ENCODE peak calls at places on chromosomes 5 and 9, in four cellular contexts. W is pancreas, X is AG04450, P is cardiac muscle cell. Y is an unnamed sample.

GRCh38 chr5:139457653-139458306 is 4.8 kb downstream of the ECSCR start:
- DNase-seq in W (no peak), X (no peak), P (no peak), Y (no peak)

GRCh38 chr5:76689321-76690026 is 26.5 kb upstream of the F2R start:
- DNase-seq in W (no peak), X (peak; percentile 85), P (peak; percentile 91), Y (peak; percentile 96)

GRCh38 chr5:130773813-130774212 is 391.2 kb downstream of the HINT1 start:
- DNase-seq in W (no peak), X (no peak), P (no peak), Y (peak; percentile 4)

GRCh38 chr5:77851229-77852067 is 75.3 kb upstream of the TBCA start:
- DNase-seq in W (no peak), X (no peak), P (peak; percentile 58), Y (peak; percentile 25)

GRCh38 chr5:73284985-73285384 is 112.0 kb downstream of the TMEM174 start:
- DNase-seq in W (no peak), X (no peak), P (no peak), Y (no peak)

GRCh38 chr5:155189981-155190380 is 176.4 kb downstream of the KIF4B start:
- DNase-seq in W (no peak), X (no peak), P (no peak), Y (no peak)

GRCh38 chr9:4021621-4022213 is 278.2 kb downstream of the GLIS3 start:
- DNase-seq in W (no peak), X (no peak), P (no peak), Y (no peak)

GRCh38 chr5:172830876-172831662 is 3.0 kb upstream of the ERGIC1 start:
- DNase-seq in W (no peak), X (peak; percentile 74), P (peak; percentile 95), Y (peak; percentile 99)

GRCh38 chr9:20197976-20198685 is 409.3 kb upstream of the SLC24A2 start:
- DNase-seq in W (no peak), X (no peak), P (no peak), Y (peak; percentile 71)

GRCh38 chr5:11897831-11898230 is 6.4 kb downstream of the CTNND2 start:
- DNase-seq in W (no peak), X (no peak), P (no peak), Y (no peak)

GRCh38 chr5:146340260-146341081 is 1.8 kb downstream of the POU4F3 start:
- DNase-seq in W (peak; percentile 52), X (peak; percentile 10), P (peak; percentile 79), Y (peak; percentile 59)

GRCh38 chr9:34001308-34001707 is 47.4 kb downstream of the UBAP2 start:
- DNase-seq in W (no peak), X (no peak), P (no peak), Y (no peak)

GRCh38 chr9:84932915-84933527 is 263.5 kb downstream of the NTRK2 start:
- DNase-seq in W (no peak), X (no peak), P (peak; percentile 6), Y (no peak)

GRCh38 chr9:72394061-72394460 is 29.1 kb upstream of the ZFAND5 start:
- DNase-seq in W (no peak), X (no peak), P (no peak), Y (no peak)

GRCh38 chr5:72752909-72753308 is 63.6 kb upstream of the TNPO1 start:
- DNase-seq in W (no peak), X (no peak), P (no peak), Y (no peak)

GRCh38 chr9:28799876-28800275 is 1226.6 kb upstream of the C9orf72 start:
- DNase-seq in W (no peak), X (no peak), P (no peak), Y (no peak)

GRCh38 chr9:113857875-113858274 is 18.2 kb upstream of the ZNF618 start:
- DNase-seq in W (no peak), X (no peak), P (no peak), Y (no peak)

GRCh38 chr5:178349607-178350353 is 117.2 kb upstream of the PHYKPL start:
- DNase-seq in W (no peak), X (no peak), P (no peak), Y (no peak)

GRCh38 chr9:132885691-132886357 is 7.1 kb downstream of the SPACA9 start:
- DNase-seq in W (no peak), X (no peak), P (no peak), Y (no peak)

GRCh38 chr5:71457106-71457505 is 1.7 kb downstream of the BDP1 start:
- DNase-seq in W (no peak), X (no peak), P (no peak), Y (no peak)

GRCh38 chr5:71452876-71453275 is 2.6 kb upstream of the BDP1 start:
- DNase-seq in W (no peak), X (no peak), P (no peak), Y (no peak)

GRCh38 chr5:71456362-71456743 is 902 bp downstream of the BDP1 start:
- DNase-seq in W (no peak), X (no peak), P (no peak), Y (peak; percentile 5)

GRCh38 chr5:71454913-71455312 is 538 bp upstream of the BDP1 start:
- DNase-seq in W (no peak), X (no peak), P (no peak), Y (no peak)

GRCh38 chr5:71455427-71456361 is at the start of gene BDP1:
- DNase-seq in W (peak; percentile 97), X (peak; percentile 73), P (peak; percentile 97), Y (peak; percentile 92)
- TF ChIP-seq CTCF in W (peak; percentile 11), X (no peak), P (peak; percentile 30), Y (peak; percentile 35)

DNA sequence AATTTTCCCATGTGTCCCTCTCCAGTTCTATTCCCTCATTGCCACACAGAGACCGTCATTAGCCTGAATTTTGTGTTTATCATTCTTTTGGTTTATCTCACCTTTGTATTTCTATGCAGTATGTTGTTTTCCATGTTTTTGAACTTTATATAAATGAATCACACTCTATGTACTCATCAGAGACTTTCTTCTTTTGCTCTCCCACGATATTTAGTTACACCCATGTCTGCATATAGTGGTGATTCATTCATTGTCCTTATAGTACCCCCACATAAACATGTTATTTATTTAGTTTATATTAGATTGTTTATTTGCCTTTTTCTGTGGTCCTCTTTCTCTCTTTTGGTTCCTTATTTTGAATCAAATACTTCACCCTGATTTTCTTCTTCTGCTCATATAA is 199.7 kb downstream of the FSTL4 start:
- DNase-seq in W (no peak), X (no peak), P (no peak), Y (peak; percentile 30)
- TF ChIP-seq CTCF in W (no peak), X (no peak), P (no peak), Y (no peak)

GRCh38 chr9:107155244-107155817 is 127.7 kb upstream of the RAD23B start:
- DNase-seq in W (no peak), X (no peak), P (no peak), Y (no peak)
- TF ChIP-seq CTCF in W (no peak), X (no peak), P (peak; percentile 33), Y (peak; percentile 31)

GRCh38 chr5:32942225-32942989 is 231.3 kb downstream of the NPR3 start:
- DNase-seq in W (peak; percentile 18), X (no peak), P (peak; percentile 28), Y (peak; percentile 41)
- TF ChIP-seq CTCF in W (peak; percentile 29), X (peak; percentile 41), P (peak; percentile 31), Y (peak; percentile 55)

GRCh38 chr5:129698661-129699060 is 49.2 kb upstream of the MINAR2 start:
- DNase-seq in W (no peak), X (no peak), P (no peak), Y (peak; percentile 23)
- TF ChIP-seq CTCF in W (no peak), X (peak; percentile 23), P (no peak), Y (peak; percentile 53)

GRCh38 chr9:17839744-17840143 is 260.9 kb downstream of the SH3GL2 start:
- DNase-seq in W (no peak), X (no peak), P (no peak), Y (no peak)

GRCh38 chr9:17843236-17843635 is 264.4 kb downstream of the SH3GL2 start:
- DNase-seq in W (no peak), X (no peak), P (no peak), Y (no peak)

GRCh38 chr9:17833846-17834245 is 255.0 kb downstream of the SH3GL2 start:
- DNase-seq in W (no peak), X (no peak), P (no peak), Y (no peak)

GRCh38 chr9:17832812-17833211 is 253.9 kb downstream of the SH3GL2 start:
- DNase-seq in W (no peak), X (no peak), P (peak; percentile 57), Y (no peak)

DNA sequence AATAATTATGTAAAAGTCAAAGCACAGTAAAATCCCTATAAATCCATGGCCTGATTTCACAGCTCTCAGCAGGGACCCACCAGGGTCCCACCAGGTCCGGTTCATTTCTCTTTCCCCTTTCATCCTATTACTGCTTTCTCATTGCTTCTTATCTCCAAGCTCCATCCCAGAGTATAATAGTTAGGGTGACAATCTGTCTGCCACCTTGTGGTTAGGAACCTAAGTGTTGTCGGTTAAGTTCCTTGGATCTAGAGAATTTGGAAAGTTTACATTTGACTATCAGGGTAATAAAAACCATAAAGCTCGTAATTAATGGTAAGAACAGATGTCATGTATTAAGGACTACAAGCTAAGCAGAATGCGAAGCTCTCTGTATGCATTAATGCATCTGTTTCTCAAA is 259.1 kb downstream of the SH3GL2 start:
- DNase-seq in W (no peak), X (no peak), P (no peak), Y (peak; percentile 4)
- TF ChIP-seq CTCF in W (no peak), X (peak; percentile 25), P (no peak), Y (no peak)

GRCh38 chr5:168015506-168015905 is 275.9 kb upstream of the WWC1 start:
- DNase-seq in W (no peak), X (no peak), P (peak; percentile 29), Y (peak; percentile 16)

GRCh38 chr5:168023190-168023589 is 268.3 kb upstream of the WWC1 start:
- DNase-seq in W (no peak), X (no peak), P (no peak), Y (no peak)

GRCh38 chr5:168022761-168023160 is 268.7 kb upstream of the WWC1 start:
- DNase-seq in W (no peak), X (no peak), P (no peak), Y (no peak)

GRCh38 chr5:168017313-168017712 is 274.1 kb upstream of the WWC1 start:
- DNase-seq in W (no peak), X (no peak), P (no peak), Y (no peak)

GRCh38 chr5:168020522-168021294 is 270.7 kb upstream of the WWC1 start:
- DNase-seq in W (no peak), X (no peak), P (peak; percentile 60), Y (peak; percentile 24)
- TF ChIP-seq CTCF in W (no peak), X (peak; percentile 37), P (peak; percentile 51), Y (peak; percentile 37)

DNA sequence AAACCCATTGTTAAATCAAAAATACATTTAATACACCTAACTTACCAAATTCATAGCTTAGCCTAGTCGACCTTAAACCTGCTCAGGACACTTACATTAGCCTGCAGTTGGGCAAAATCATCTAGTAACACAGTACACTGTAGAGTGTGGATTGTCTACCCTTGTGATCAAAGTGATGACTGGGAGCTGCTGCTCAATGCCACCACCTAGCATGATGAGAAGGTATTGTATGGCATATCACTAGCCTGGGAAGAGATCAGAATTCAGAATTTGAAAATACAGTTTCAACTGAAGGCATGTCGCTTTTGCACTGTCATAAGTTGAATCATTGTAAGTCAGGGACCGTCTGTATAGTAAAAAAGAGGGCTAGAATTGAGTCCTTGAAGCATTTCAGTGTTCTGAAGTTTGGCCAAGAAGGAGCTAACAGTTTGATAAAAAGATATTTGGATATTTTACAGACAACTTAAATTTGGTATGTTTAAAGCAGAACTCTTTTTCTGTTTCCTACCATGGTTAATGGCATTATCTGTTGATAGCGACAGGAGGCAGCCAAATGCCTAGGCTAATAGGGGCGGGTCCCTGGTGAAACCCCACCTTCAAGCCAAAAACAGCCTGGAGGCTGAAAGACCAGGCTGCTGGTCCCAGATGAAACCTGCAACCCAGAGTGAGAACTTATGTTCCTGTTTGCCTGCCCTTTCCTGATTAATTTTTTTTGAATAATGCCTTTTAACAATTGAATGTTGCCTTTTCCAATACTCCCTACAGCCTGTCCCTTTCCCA is 23.0 kb downstream of the SMIM15 start:
- DNase-seq in W (no peak), X (no peak), P (peak; percentile 7), Y (peak; percentile 17)
- TF ChIP-seq CTCF in W (no peak), X (peak; percentile 36), P (peak; percentile 29), Y (peak; percentile 47)